ENCODE peak calls at places on chromosome 2, in five cellular contexts. G, H, I, M and C are unnamed samples. For H3K36me3, the result is how much of the 10 kb centered on the place peaks cover.

GRCh38 chr2:1856922-1857321 is 112.6 kb upstream of the PXDN start:
- DNase-seq in I (no peak), G (no peak), H (no peak), M (peak), C (no peak)

GRCh38 chr2:157256621-157257020 is 884 bp upstream of the GALNT5 start:
- DNase-seq in I (no peak), H (no peak), G (no peak), M (peak), C (no peak)

GRCh38 chr2:207224391-207224790 is 58.6 kb upstream of the KLF7 start:
- DNase-seq in G (no peak), H (no peak), M (no peak), I (no peak), C (no peak)

GRCh38 chr2:19818543-19818942 is 83.2 kb downstream of the TTC32 start:
- DNase-seq in I (no peak), H (no peak), M (no peak), G (peak), C (no peak)

GRCh38 chr2:46537046-46537445 is 57.7 kb downstream of the TMEM247 start:
- DNase-seq in M (no peak), I (no peak), H (no peak), G (no peak), C (no peak)

GRCh38 chr2:223508372-223508771 is 93.8 kb downstream of the SCG2 start:
- DNase-seq in H (no peak), M (no peak), I (no peak), G (no peak), C (no peak)

GRCh38 chr2:70946832-70947442 is 11.2 kb downstream of the ATP6V1B1 start:
- DNase-seq in M (peak), H (peak), G (peak), I (peak), C (peak)

GRCh38 chr2:200590090-200590489 is 4.3 kb downstream of the AOX1 start:
- DNase-seq in M (no peak), I (no peak), G (peak), H (peak), C (peak)

GRCh38 chr2:11305338-11305737 is 39.1 kb downstream of the ROCK2 start:
- DNase-seq in G (no peak), H (no peak), M (peak), I (no peak), C (no peak)

GRCh38 chr2:19146867-19147266 is 211.6 kb downstream of the OSR1 start:
- DNase-seq in I (no peak), G (no peak), M (no peak), H (no peak), C (no peak)

GRCh38 chr2:67015681-67016080 is 381.5 kb upstream of the ETAA1 start:
- DNase-seq in M (no peak), H (no peak), G (no peak), I (no peak), C (no peak)

GRCh38 chr2:119487434-119488244 is 36.6 kb downstream of the SCTR start:
- DNase-seq in H (no peak), M (no peak), G (peak), I (peak), C (peak)

GRCh38 chr2:117785740-117786139 is 28.8 kb upstream of the DDX18 start:
- DNase-seq in M (peak), I (peak), H (no peak), G (no peak), C (no peak)

GRCh38 chr2:191878576-191879298 is 31.8 kb upstream of the CAVIN2 start:
- DNase-seq in H (no peak), I (no peak), G (no peak), M (peak), C (no peak)

GRCh38 chr2:211351998-211352397 is 795.6 kb downstream of the CPS1 start:
- DNase-seq in M (no peak), G (no peak), H (no peak), I (no peak), C (no peak)

GRCh38 chr2:109125595-109126500 is 3.2 kb upstream of the SH3RF3 start:
- DNase-seq in M (peak), G (no peak), H (no peak), I (no peak), C (no peak)

GRCh38 chr2:236742936-236743622 is 173.5 kb downstream of the ACKR3 start:
- DNase-seq in I (no peak), M (no peak), G (no peak), H (no peak), C (no peak)

GRCh38 chr2:28347193-28347592 is 45.5 kb upstream of the FOSL2 start:
- DNase-seq in I (no peak), M (no peak), G (no peak), H (peak), C (no peak)

GRCh38 chr2:103512442-103512841 is 750.6 kb downstream of the TMEM182 start:
- DNase-seq in G (no peak), I (no peak), M (no peak), H (no peak), C (no peak)

GRCh38 chr2:226131299-226131784 is 668.3 kb downstream of the IRS1 start:
- DNase-seq in M (no peak), I (no peak), G (no peak), H (peak), C (no peak)

GRCh38 chr2:42957109-42958035 is 165.0 kb upstream of the HAAO start:
- DNase-seq in H (peak), M (peak), I (no peak), G (no peak), C (no peak)

GRCh38 chr2:180508451-180508850 is 472.0 kb upstream of the UBE2E3 start:
- DNase-seq in G (no peak), H (no peak), I (no peak), M (no peak), C (no peak)

GRCh38 chr2:85400541-85400940 is 9.6 kb downstream of the CAPG start:
- DNase-seq in M (no peak), I (no peak), G (no peak), H (no peak), C (no peak)

GRCh38 chr2:14776216-14776615 is 143.7 kb downstream of the LRATD1 start:
- DNase-seq in I (no peak), M (no peak), H (no peak), G (no peak), C (no peak)

GRCh38 chr2:163255086-163255485 is 416.5 kb upstream of the KCNH7 start:
- DNase-seq in H (no peak), G (no peak), M (no peak), I (no peak), C (no peak)

GRCh38 chr2:17271401-17271800 is 246.8 kb downstream of the RAD51AP2 start:
- DNase-seq in M (no peak), G (no peak), H (no peak), I (no peak), C (no peak)

GRCh38 chr2:214593723-214594122 is 182.9 kb downstream of the VWC2L start:
- DNase-seq in I (no peak), G (no peak), H (no peak), M (peak), C (no peak)

GRCh38 chr2:44951124-44951523 is 9.6 kb downstream of the SIX3 start:
- DNase-seq in H (peak), G (no peak), I (no peak), M (no peak), C (no peak)

GRCh38 chr2:44952806-44953685 is 11.5 kb downstream of the SIX3 start:
- DNase-seq in G (no peak), M (no peak), H (peak), I (no peak), C (no peak)

GRCh38 chr2:44952143-44952805 is 10.8 kb downstream of the SIX3 start:
- DNase-seq in H (peak), G (no peak), M (peak), I (no peak), C (no peak)

GRCh38 chr2:44950646-44951045 is 9.1 kb downstream of the SIX3 start:
- DNase-seq in H (peak), M (no peak), I (no peak), G (no peak), C (no peak)

GRCh38 chr2:44951714-44952113 is 10.2 kb downstream of the SIX3 start:
- DNase-seq in G (no peak), I (no peak), M (no peak), H (no peak), C (no peak)
- H3K4me3 ChIP-seq in G (peak), I (peak), M (no peak), H (peak), C (peak)

GRCh38 chr2:98348066-98348561 is 1.9 kb downstream of the CNGA3 start:
- DNase-seq in G (no peak), I (no peak), H (no peak), M (no peak), C (no peak)
- TF ChIP-seq CTCF in G (no peak), I (no peak), H (no peak), M (no peak), C (no peak)

DNA sequence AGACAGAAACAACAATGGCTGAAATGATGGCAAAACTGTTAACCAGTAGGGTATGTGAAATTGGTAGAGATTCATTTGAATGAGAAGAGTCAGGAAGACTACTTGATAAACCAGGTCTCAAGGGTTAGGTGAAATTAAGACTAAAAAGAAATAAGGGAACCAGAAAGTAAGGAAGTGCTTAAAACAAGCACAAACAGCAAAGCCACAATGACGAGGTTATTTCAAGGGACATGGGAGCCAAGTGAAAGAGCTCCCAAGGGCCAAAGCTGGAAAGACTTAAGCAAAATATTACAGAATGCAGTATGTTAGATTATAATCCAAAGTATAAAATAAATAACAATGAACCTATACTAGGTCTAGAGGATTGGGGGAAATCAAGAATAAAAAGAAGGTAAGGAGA is 19.3 kb upstream of the CD302 start:
- DNase-seq in I (no peak), M (no peak), G (no peak), H (no peak), C (no peak)
- H3K36me3 ChIP-seq in I (under half), M (under half), G (under half), H (under half), C (under half)

DNA sequence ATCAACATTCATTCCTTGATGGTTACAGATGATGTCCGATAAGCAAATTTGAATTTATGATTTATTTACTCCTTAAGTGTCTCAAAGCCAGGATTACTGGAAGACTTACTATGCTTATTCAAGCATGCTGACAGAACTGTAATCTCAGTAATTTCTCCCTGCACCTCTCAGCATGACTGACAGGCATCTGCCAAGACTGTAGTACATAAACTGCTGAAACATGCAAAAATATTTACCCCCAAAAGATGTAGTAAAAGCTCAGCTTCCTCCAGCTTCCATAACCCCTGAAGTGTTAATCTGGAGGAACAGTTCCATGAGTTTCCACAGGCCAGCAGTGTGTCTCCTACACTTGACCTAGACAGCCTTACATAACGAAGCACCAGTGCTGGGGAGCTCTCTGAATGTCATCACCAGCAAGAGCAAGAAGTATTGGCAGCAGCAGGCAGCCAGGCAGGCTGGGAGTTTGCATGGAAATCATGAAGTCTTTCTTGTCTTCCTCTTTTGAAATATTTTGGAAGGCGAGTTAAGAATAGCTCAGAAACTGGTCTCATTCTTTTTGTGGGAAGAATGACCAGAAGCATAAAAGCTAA is 21.1 kb upstream of the SCN1A start:
- DNase-seq in I (no peak), H (no peak), M (no peak), G (no peak), C (no peak)
- H3K4me3 ChIP-seq in I (no peak), H (no peak), M (no peak), G (no peak), C (no peak)

DNA sequence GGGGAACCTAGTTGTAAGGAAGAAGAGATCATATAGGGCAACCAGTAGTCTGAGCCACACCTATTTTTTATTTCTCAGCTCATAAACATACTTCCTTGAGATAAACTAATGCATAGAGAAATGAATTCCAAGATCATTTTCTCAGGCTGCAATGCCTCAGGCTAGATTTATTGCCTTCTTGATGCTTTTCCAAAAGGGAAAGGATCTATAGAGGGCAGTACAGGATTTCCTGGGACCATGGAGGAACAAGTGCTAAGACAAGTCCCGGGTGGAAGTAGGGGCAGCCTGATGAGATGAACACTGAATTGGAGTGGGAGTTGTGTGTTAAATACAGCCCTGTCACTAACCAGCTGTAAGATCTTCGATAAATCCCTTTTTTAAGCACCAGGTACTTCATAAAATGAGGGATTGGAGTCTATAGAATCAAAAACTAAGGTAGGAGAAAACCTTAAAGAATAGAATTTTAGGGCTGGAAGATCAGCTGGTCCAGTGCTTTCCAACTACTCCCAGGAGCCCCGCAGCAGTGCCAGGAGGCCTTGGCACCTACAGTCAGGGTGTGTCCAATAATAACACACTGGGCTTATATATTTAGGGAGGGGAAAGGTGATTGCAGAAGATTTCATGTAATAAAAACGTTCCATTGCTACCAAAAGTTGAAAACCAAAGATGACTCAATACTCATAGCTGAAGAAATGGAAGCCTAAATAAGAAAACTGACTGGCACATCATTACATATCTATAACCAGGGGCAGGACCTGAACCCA is 58.1 kb downstream of the SERTAD2 start:
- DNase-seq in I (peak), H (no peak), G (no peak), M (peak), C (no peak)
- TF ChIP-seq CTCF in I (peak), H (peak), G (no peak), M (peak), C (no peak)